ENCODE peak calls at places on chromosomes 6 and 20, in ten cellular contexts. O is upper lobe of right lung; B is tibial nerve; K is tibial artery; Q is CD8-positive, alpha-beta T cell; M is OCI-LY7; T is mesendoderm; N is SJSA1; R is small intestine; X is GM23248. P is an unnamed sample. For H3K4me1, the result is how much of the 10 kb centered on the place peaks cover.

GRCh38 chr6:134193536-134194521 is 124.1 kb downstream of the SGK1 start:
- DNase-seq in O (no peak), B (no peak), K (no peak), Q (no peak), M (no peak), T (no peak), N (no peak), R (no peak), X (no peak), P (no peak)

GRCh38 chr6:139376604-139377218 is 2.3 kb upstream of the CITED2 start:
- DNase-seq in O (no peak), B (peak), K (peak), Q (no peak), M (no peak), T (peak), N (no peak), R (peak), X (peak), P (peak)

GRCh38 chr6:11536795-11537194 is 754 bp upstream of the TMEM170B start:
- DNase-seq in O (no peak), B (no peak), K (no peak), Q (no peak), M (peak), T (peak), N (no peak), R (no peak), X (peak), P (no peak)

GRCh38 chr20:62318411-62319345 is 15.9 kb downstream of the ADRM1 start:
- DNase-seq in O (no peak), B (no peak), K (no peak), Q (no peak), M (no peak), T (no peak), N (no peak), R (no peak), X (peak), P (no peak)

GRCh38 chr6:35299674-35300073 is 2.1 kb downstream of the DEF6 start:
- DNase-seq in O (no peak), B (peak), K (peak), Q (peak), M (peak), T (no peak), N (no peak), R (peak), X (no peak), P (no peak)

GRCh38 chr6:113995632-113996031 is 24.7 kb upstream of the HDAC2 start:
- DNase-seq in O (no peak), B (peak), K (no peak), Q (no peak), M (no peak), T (peak), N (peak), R (peak), X (peak), P (peak)

GRCh38 chr6:137390264-137390787 is 103.9 kb downstream of the OLIG3 start:
- DNase-seq in O (no peak), B (no peak), K (no peak), Q (no peak), M (no peak), T (no peak), N (no peak), R (no peak), X (no peak), P (no peak)

GRCh38 chr6:84461461-84461860 is 234.0 kb upstream of the CEP162 start:
- DNase-seq in O (no peak), B (no peak), K (no peak), Q (no peak), M (no peak), T (no peak), N (no peak), R (no peak), X (no peak), P (no peak)

GRCh38 chr20:16256981-16257380 is 316.3 kb downstream of the KIF16B start:
- DNase-seq in O (no peak), B (no peak), K (no peak), Q (no peak), M (no peak), T (no peak), N (no peak), R (no peak), X (no peak), P (no peak)

GRCh38 chr6:4412488-4412887 is 277.1 kb upstream of the ECI2 start:
- DNase-seq in O (no peak), B (no peak), K (no peak), Q (no peak), M (no peak), T (no peak), N (no peak), R (no peak), X (no peak), P (no peak)

GRCh38 chr20:49418156-49418555 is 64.3 kb downstream of the KCNB1 start:
- DNase-seq in O (no peak), B (no peak), K (no peak), Q (no peak), M (no peak), T (no peak), N (no peak), R (no peak), X (no peak), P (no peak)

GRCh38 chr6:21325201-21325856 is 268.2 kb upstream of the SOX4 start:
- DNase-seq in O (no peak), B (no peak), K (no peak), Q (no peak), M (no peak), T (no peak), N (no peak), R (no peak), X (no peak), P (no peak)

GRCh38 chr6:89675949-89676753 is 37.6 kb upstream of the LYRM2 start:
- DNase-seq in O (no peak), B (no peak), K (no peak), Q (no peak), M (no peak), T (no peak), N (no peak), R (no peak), X (peak), P (no peak)

GRCh38 chr6:43125555-43125954 is 45.5 kb upstream of the SRF start:
- DNase-seq in O (no peak), B (no peak), K (no peak), Q (no peak), M (no peak), T (no peak), N (no peak), R (no peak), X (peak), P (no peak)

GRCh38 chr20:8527998-8528397 is 395.9 kb downstream of the PLCB1 start:
- DNase-seq in O (no peak), B (no peak), K (no peak), Q (no peak), M (peak), T (no peak), N (peak), R (no peak), X (peak), P (no peak)

GRCh38 chr20:8646716-8647115 is 422.2 kb upstream of the PLCB4 start:
- DNase-seq in O (no peak), B (no peak), K (no peak), Q (no peak), M (no peak), T (peak), N (peak), R (no peak), X (peak), P (no peak)

GRCh38 chr6:119349341-119350201 is at the start of gene MAN1A1:
- DNase-seq in O (peak), B (peak), K (peak), Q (peak), M (peak), T (peak), N (peak), R (peak), X (peak), P (peak)

GRCh38 chr20:39986231-39986904 is 702.7 kb downstream of the MAFB start:
- DNase-seq in O (peak), B (peak), K (peak), Q (no peak), M (no peak), T (peak), N (peak), R (no peak), X (peak), P (no peak)

GRCh38 chr6:85660181-85660611 is 17.5 kb upstream of the SYNCRIP start:
- DNase-seq in O (no peak), B (no peak), K (no peak), Q (no peak), M (no peak), T (no peak), N (peak), R (no peak), X (peak), P (no peak)

GRCh38 chr20:33674294-33675126 is at the start of gene NECAB3:
- DNase-seq in O (peak), B (peak), K (peak), Q (peak), M (peak), T (peak), N (peak), R (peak), X (peak), P (peak)

GRCh38 chr20:53874104-53874503 is 196.3 kb downstream of the BCAS1 start:
- DNase-seq in O (no peak), B (no peak), K (no peak), Q (no peak), M (no peak), T (no peak), N (no peak), R (no peak), X (no peak), P (no peak)

GRCh38 chr20:5215592-5216304 is 88.9 kb downstream of the CDS2 start:
- DNase-seq in O (no peak), B (no peak), K (no peak), Q (no peak), M (no peak), T (no peak), N (peak), R (no peak), X (peak), P (no peak)

GRCh38 chr6:159686697-159687096 is 6.3 kb downstream of the SOD2 start:
- DNase-seq in O (no peak), B (no peak), K (no peak), Q (no peak), M (no peak), T (no peak), N (no peak), R (no peak), X (no peak), P (no peak)

GRCh38 chr6:20583447-20583806 is 49.2 kb downstream of the CDKAL1 start:
- DNase-seq in O (no peak), B (no peak), K (no peak), Q (no peak), M (no peak), T (no peak), N (no peak), R (no peak), X (no peak), P (no peak)

GRCh38 chr20:32831982-32832381 is 12.2 kb downstream of the MAPRE1 start:
- DNase-seq in O (no peak), B (no peak), K (no peak), Q (no peak), M (no peak), T (no peak), N (no peak), R (no peak), X (no peak), P (no peak)

GRCh38 chr6:134795696-134796095 is 154.2 kb downstream of the ALDH8A1 start:
- DNase-seq in O (no peak), B (no peak), K (no peak), Q (no peak), M (no peak), T (peak), N (no peak), R (no peak), X (no peak), P (no peak)

GRCh38 chr20:24892522-24892921 is 56.5 kb upstream of the CST7 start:
- DNase-seq in O (peak), B (no peak), K (no peak), Q (no peak), M (no peak), T (no peak), N (no peak), R (no peak), X (no peak), P (no peak)

GRCh38 chr6:125952764-125953501 is 3.6 kb upstream of the HINT3 start:
- DNase-seq in O (peak), B (no peak), K (no peak), Q (no peak), M (peak), T (peak), N (no peak), R (peak), X (peak), P (no peak)
- H3K4me1 ChIP-seq in O (under half), B (under half), K (under half), Q (under half), M (under half), T (under half), N (under half), R (under half), X (under half), P (under half)

DNA sequence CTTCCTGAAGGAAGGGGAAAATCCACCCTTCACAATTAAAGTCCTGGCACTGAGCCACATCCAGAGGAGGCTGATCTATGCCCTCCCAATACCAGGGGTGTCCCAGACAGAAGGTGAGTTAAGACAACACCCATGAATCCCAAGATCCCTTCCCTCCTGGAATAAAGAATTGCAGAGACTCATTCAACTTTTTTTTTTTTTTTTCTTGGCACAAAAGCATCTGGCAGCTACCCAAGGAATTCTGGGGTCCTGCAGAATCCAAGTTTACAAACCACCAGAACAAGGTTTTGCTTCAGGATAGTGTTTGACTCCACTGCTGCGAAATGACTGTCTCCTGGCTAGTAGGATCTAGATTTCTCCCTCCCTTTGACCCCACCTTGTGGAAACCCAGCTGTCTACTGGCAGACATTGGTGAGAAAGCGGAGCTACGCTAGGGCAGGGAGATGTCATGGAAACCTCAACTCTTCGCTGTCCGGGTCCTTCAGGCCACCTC is 37.4 kb downstream of the JAG1 start:
- DNase-seq in O (no peak), B (no peak), K (no peak), Q (no peak), M (no peak), T (no peak), N (peak), R (peak), X (peak), P (no peak)
- H3K27ac ChIP-seq in O (peak), B (peak), K (peak), Q (no peak), M (no peak), T (no peak), N (no peak), R (peak), X (peak), P (no peak)

GRCh38 chr6:33271608-33272357 is at the start of the genes RPS18 and VPS52:
- DNase-seq in O (peak), B (peak), K (peak), Q (peak), M (peak), T (peak), N (peak), R (peak), X (peak), P (peak)

GRCh38 chr6:33271098-33271607 is 523 bp downstream of the VPS52 start:
- DNase-seq in O (no peak), B (no peak), K (no peak), Q (no peak), M (no peak), T (no peak), N (no peak), R (peak), X (peak), P (no peak)

GRCh38 chr6:33272358-33273128 is 668 bp downstream of the RPS18 start:
- DNase-seq in O (no peak), B (no peak), K (no peak), Q (no peak), M (peak), T (no peak), N (no peak), R (no peak), X (no peak), P (no peak)

GRCh38 chr6:33273924-33274902 is 2.3 kb downstream of the RPS18 start:
- DNase-seq in O (no peak), B (no peak), K (no peak), Q (no peak), M (peak), T (no peak), N (no peak), R (peak), X (no peak), P (peak)

GRCh38 chr6:33273129-33273923 is 1.5 kb downstream of the RPS18 start:
- DNase-seq in O (no peak), B (no peak), K (no peak), Q (no peak), M (peak), T (no peak), N (no peak), R (no peak), X (no peak), P (peak)
- H3K4me1 ChIP-seq in O (half or more), B (under half), K (half or more), Q (half or more), M (half or more), T (under half), N (under half), R (under half), X (under half), P (under half)

DNA sequence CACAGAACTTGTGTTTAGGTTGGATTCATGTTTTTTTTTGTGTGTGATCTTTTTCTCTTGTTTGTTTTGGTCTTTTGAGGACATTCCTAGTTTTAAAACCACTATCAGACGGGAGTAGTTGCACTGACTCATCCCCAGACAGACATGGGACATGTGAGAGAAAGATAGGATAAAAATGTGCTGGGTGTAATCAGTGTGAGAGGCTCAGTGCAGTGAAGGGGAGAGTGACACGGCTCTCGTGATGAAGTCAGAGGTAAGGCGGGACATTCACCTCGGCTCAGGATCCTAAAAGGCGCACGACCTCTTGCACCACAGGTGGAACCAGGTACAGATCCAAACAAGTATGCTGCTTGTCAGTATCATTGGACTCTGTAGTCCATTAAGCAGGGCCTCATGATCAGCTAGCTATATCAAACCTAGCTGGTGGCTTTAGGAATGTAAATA is 17.9 kb downstream of the FOXO3 start:
- DNase-seq in O (no peak), B (no peak), K (no peak), Q (no peak), M (no peak), T (no peak), N (peak), R (no peak), X (peak), P (no peak)
- H3K27ac ChIP-seq in O (peak), B (no peak), K (peak), Q (no peak), M (no peak), T (no peak), N (peak), R (no peak), X (no peak), P (no peak)

GRCh38 chr6:147202516-147203310 is 1.5 kb upstream of the STXBP5 start:
- DNase-seq in O (peak), B (peak), K (peak), Q (peak), M (peak), T (peak), N (peak), R (peak), X (peak), P (peak)
- H3K4me1 ChIP-seq in O (under half), B (under half), K (under half), Q (under half), M (under half), T (under half), N (under half), R (under half), X (under half), P (under half)

GRCh38 chr6:54204921-54205511 is 93.8 kb downstream of the MLIP start:
- DNase-seq in O (no peak), B (no peak), K (no peak), Q (no peak), M (no peak), T (peak), N (no peak), R (peak), X (no peak), P (no peak)

GRCh38 chr6:54206510-54206909 is 95.3 kb downstream of the MLIP start:
- DNase-seq in O (no peak), B (no peak), K (no peak), Q (no peak), M (no peak), T (no peak), N (no peak), R (no peak), X (peak), P (no peak)
- H3K27ac ChIP-seq in O (no peak), B (no peak), K (no peak), Q (no peak), M (no peak), T (no peak), N (no peak), R (no peak), X (no peak), P (no peak)